ENCODE peak calls at places on chromosomes 16 and 17, in six cellular contexts. C is GM04503, A is EL, V is MCF 10A, G is lower leg skin, L is posterior cingulate gyrus. D is an unnamed sample.

GRCh38 chr16:75301804-75302203 is 50.4 kb upstream of the BCAR1 start:
- DNase-seq in C (no peak), A (no peak), V (no peak), G (no peak), L (no peak), D (no peak)

GRCh38 chr16:64711026-64711425 is 410.8 kb downstream of the CDH11 start:
- DNase-seq in C (no peak), A (peak; percentile 52), V (peak; percentile 15), G (no peak), L (no peak), D (no peak)

GRCh38 chr17:3750926-3751325 is 27.2 kb downstream of the HASPIN start:
- DNase-seq in C (no peak), A (no peak), V (no peak), G (no peak), L (no peak), D (no peak)

GRCh38 chr17:7922499-7923289 is 6.6 kb upstream of the RNF227 start:
- DNase-seq in C (no peak), A (peak; percentile 64), V (no peak), G (peak; percentile 84), L (peak; percentile 89), D (peak; percentile 32)

GRCh38 chr16:74601131-74601871 is 5.6 kb downstream of the GLG1 start:
- DNase-seq in C (no peak), A (no peak), V (no peak), G (no peak), L (no peak), D (no peak)

GRCh38 chr17:68706351-68706750 is 105.2 kb upstream of the FAM20A start:
- DNase-seq in C (no peak), A (no peak), V (no peak), G (no peak), L (no peak), D (no peak)

GRCh38 chr17:9922012-9922848 is 17.2 kb upstream of the RCVRN start:
- DNase-seq in C (no peak), A (no peak), V (no peak), G (no peak), L (no peak), D (no peak)

GRCh38 chr17:79374087-79374486 is 236.8 kb downstream of the RBFOX3 start:
- DNase-seq in C (no peak), A (no peak), V (no peak), G (no peak), L (no peak), D (no peak)

GRCh38 chr16:55385363-55385762 is 61.4 kb downstream of the IRX6 start:
- DNase-seq in C (no peak), A (no peak), V (no peak), G (no peak), L (no peak), D (no peak)

GRCh38 chr17:37802061-37802460 is 57.2 kb upstream of the HNF1B start:
- DNase-seq in C (no peak), A (no peak), V (no peak), G (no peak), L (no peak), D (no peak)

GRCh38 chr16:31085873-31086628 is 2.7 kb downstream of the PRSS53 start:
- DNase-seq in C (no peak), A (no peak), V (no peak), G (no peak), L (no peak), D (no peak)

GRCh38 chr16:85591381-85591780 is 21.7 kb upstream of the GSE1 start:
- DNase-seq in C (no peak), A (no peak), V (no peak), G (no peak), L (no peak), D (no peak)

GRCh38 chr16:88978608-88979346 is 1.8 kb upstream of the CBFA2T3 start:
- DNase-seq in C (no peak), A (no peak), V (no peak), G (no peak), L (no peak), D (no peak)

GRCh38 chr17:48012151-48012520 is 25.5 kb downstream of the COPZ2 start:
- DNase-seq in C (no peak), A (peak; percentile 50), V (no peak), G (no peak), L (peak; percentile 62), D (peak; percentile 90)

GRCh38 chr16:19844945-19845641 is 39.6 kb downstream of the GPRC5B start:
- DNase-seq in C (peak; percentile 77), A (peak; percentile 81), V (peak; percentile 18), G (peak; percentile 36), L (no peak), D (no peak)

GRCh38 chr17:57834146-57834741 is 15.6 kb downstream of the MRPS23 start:
- DNase-seq in C (no peak), A (no peak), V (peak; percentile 76), G (no peak), L (peak; percentile 83), D (no peak)

GRCh38 chr17:80938556-80938955 is 53.1 kb upstream of the CHMP6 start:
- DNase-seq in C (no peak), A (no peak), V (no peak), G (no peak), L (no peak), D (no peak)

GRCh38 chr17:50362661-50363060 is 10.3 kb downstream of the MRPL27 start:
- DNase-seq in C (no peak), A (no peak), V (no peak), G (no peak), L (no peak), D (no peak)

GRCh38 chr17:61393904-61394629 is 5.6 kb upstream of the TBX2 start:
- DNase-seq in C (no peak), A (peak; percentile 25), V (no peak), G (no peak), L (no peak), D (no peak)

GRCh38 chr17:79875511-79875910 is 36.3 kb upstream of the CBX4 start:
- DNase-seq in C (no peak), A (no peak), V (no peak), G (no peak), L (no peak), D (no peak)

GRCh38 chr17:56833023-56833811 is 503 bp downstream of the C17orf67 start:
- DNase-seq in C (no peak), A (peak; percentile 66), V (peak; percentile 79), G (peak; percentile 53), L (peak; percentile 55), D (peak; percentile 86)

GRCh38 chr17:58224315-58224714 is 5.3 kb upstream of the MKS1 start:
- DNase-seq in C (peak; percentile 34), A (peak; percentile 78), V (peak; percentile 34), G (no peak), L (no peak), D (no peak)

GRCh38 chr17:74763565-74764387 is 12.4 kb downstream of the NAT9 start:
- DNase-seq in C (no peak), A (no peak), V (no peak), G (no peak), L (no peak), D (no peak)

GRCh38 chr16:12462690-12463646 is 340.7 kb downstream of the CPPED1 start:
- DNase-seq in C (no peak), A (peak; percentile 41), V (no peak), G (no peak), L (no peak), D (no peak)

GRCh38 chr16:51989637-51990230 is 557.2 kb downstream of the TOX3 start:
- DNase-seq in C (no peak), A (no peak), V (no peak), G (peak; percentile 20), L (no peak), D (no peak)

GRCh38 chr17:41452276-41452675 is 11.5 kb upstream of the KRT38 start:
- DNase-seq in C (no peak), A (no peak), V (no peak), G (no peak), L (no peak), D (no peak)

GRCh38 chr17:73489333-73489732 is 154.9 kb downstream of the SDK2 start:
- DNase-seq in C (no peak), A (no peak), V (no peak), G (no peak), L (no peak), D (no peak)